ENCODE peak calls at places on chromosomes 3 and 15, in ten cellular contexts. J is fibroblast of lung, V is neuronal stem cell, L is adipocyte, A is kidney, D is IMR-90, Q is HepG2, U is neural progenitor cell, E is NT2/D1, C is colonic mucosa. F is an unnamed sample.

GRCh38 chr15:47013446-47013845 is 703.9 kb upstream of the SEMA6D start:
- DNase-seq in J (no peak), L (no peak), U (no peak), C (no peak), D (no peak), Q (no peak), A (no peak), V (no peak), E (no peak), F (no peak)

GRCh38 chr3:122676759-122677158 is 3.9 kb upstream of the PARP14 start:
- DNase-seq in V (no peak), E (no peak), C (no peak), Q (no peak), J (peak), L (peak), U (no peak), A (no peak), D (peak), F (peak)

GRCh38 chr15:78070049-78070698 is 7.3 kb downstream of the TBC1D2B start:
- DNase-seq in C (no peak), U (no peak), A (no peak), D (no peak), E (no peak), V (no peak), J (no peak), L (no peak), Q (no peak), F (peak)

GRCh38 chr15:38842991-38843610 is 278.5 kb upstream of the RASGRP1 start:
- DNase-seq in E (no peak), V (no peak), U (no peak), Q (no peak), C (no peak), A (no peak), D (peak), L (peak), J (peak), F (peak)

GRCh38 chr15:31489801-31490646 is 163.4 kb downstream of the KLF13 start:
- DNase-seq in C (peak), D (peak), U (peak), A (peak), V (no peak), J (peak), Q (peak), E (no peak), L (peak), F (peak)

GRCh38 chr3:124584245-124584551 is 146.1 kb upstream of the UMPS start:
- DNase-seq in A (no peak), L (no peak), V (no peak), C (no peak), U (no peak), J (no peak), E (no peak), Q (no peak), D (no peak), F (no peak)

GRCh38 chr15:64653757-64654156 is 121.6 kb downstream of the RBPMS2 start:
- DNase-seq in D (peak), C (no peak), L (peak), A (no peak), J (peak), Q (no peak), V (no peak), U (no peak), E (no peak), F (peak)

GRCh38 chr15:95142441-95142840 is 911.1 kb downstream of the MCTP2 start:
- DNase-seq in L (no peak), J (no peak), D (no peak), C (no peak), U (no peak), Q (no peak), V (no peak), E (no peak), A (no peak), F (no peak)

GRCh38 chr3:112134335-112135124 is 1.5 kb upstream of the GCSAM start:
- DNase-seq in A (no peak), C (no peak), E (no peak), J (peak), D (no peak), L (peak), Q (no peak), U (no peak), V (no peak), F (no peak)

GRCh38 chr3:58179235-58180098 is 31.3 kb downstream of the DNASE1L3 start:
- DNase-seq in V (no peak), Q (no peak), D (no peak), L (no peak), J (no peak), A (no peak), U (no peak), E (no peak), C (no peak), F (no peak)

GRCh38 chr15:62348119-62348518 is 183.0 kb upstream of the C2CD4B start:
- DNase-seq in D (no peak), A (no peak), V (no peak), E (no peak), C (no peak), L (no peak), U (no peak), Q (no peak), J (no peak), F (no peak)

GRCh38 chr15:36251450-36251849 is 328.0 kb upstream of the CDIN1 start:
- DNase-seq in A (no peak), L (peak), U (no peak), E (no peak), C (no peak), D (no peak), Q (no peak), J (peak), V (no peak), F (no peak)

GRCh38 chr3:37999836-38000235 is 9.2 kb downstream of the VILL start:
- DNase-seq in L (no peak), A (peak), E (no peak), Q (no peak), D (no peak), J (no peak), C (no peak), U (no peak), V (no peak), F (no peak)

GRCh38 chr3:126266291-126266840 is 86.0 kb upstream of the ALDH1L1 start:
- DNase-seq in D (peak), C (no peak), U (peak), J (peak), A (peak), Q (no peak), V (no peak), L (no peak), E (no peak), F (no peak)

GRCh38 chr3:195806211-195806915 is 5.4 kb downstream of the MUC4 start:
- DNase-seq in J (no peak), A (no peak), C (peak), U (peak), L (no peak), E (peak), Q (no peak), D (no peak), V (peak), F (peak)

GRCh38 chr15:76251717-76252116 is 59.6 kb downstream of the ETFA start:
- DNase-seq in Q (no peak), E (no peak), D (no peak), V (no peak), L (no peak), A (no peak), J (no peak), C (no peak), U (no peak), F (no peak)

GRCh38 chr3:46717447-46718231 is at the start of gene PRSS50:
- DNase-seq in L (no peak), E (peak), C (peak), Q (no peak), V (no peak), A (no peak), U (peak), D (no peak), J (no peak), F (no peak)

GRCh38 chr3:105853801-105854432 is 14.9 kb downstream of the CBLB start:
- DNase-seq in V (no peak), A (no peak), U (no peak), E (no peak), J (no peak), D (no peak), C (no peak), L (no peak), Q (no peak), F (no peak)

GRCh38 chr15:72907733-72908132 is 124.2 kb upstream of the ADPGK start:
- DNase-seq in A (no peak), E (no peak), J (no peak), V (no peak), D (no peak), L (no peak), U (no peak), C (no peak), Q (no peak), F (no peak)

GRCh38 chr15:40217166-40217785 is 21.6 kb upstream of the PAK6 start:
- DNase-seq in D (peak), C (peak), V (peak), E (peak), Q (peak), L (peak), A (no peak), J (peak), U (peak), F (peak)

GRCh38 chr3:98540346-98540745 is 8.6 kb downstream of the GPR15 start:
- DNase-seq in E (no peak), C (no peak), J (no peak), U (no peak), V (no peak), D (no peak), Q (no peak), A (no peak), L (no peak), F (no peak)

GRCh38 chr15:82177291-82178010 is 85.1 kb downstream of the EFL1 start:
- DNase-seq in D (peak), V (no peak), U (no peak), C (no peak), J (peak), E (no peak), Q (no peak), A (no peak), L (peak), F (no peak)

GRCh38 chr3:33237439-33237838 is 18.8 kb upstream of the SUSD5 start:
- DNase-seq in L (no peak), U (no peak), Q (no peak), V (no peak), J (no peak), A (no peak), E (no peak), D (no peak), C (no peak), F (no peak)

GRCh38 chr15:73989001-73989798 is 2.9 kb downstream of the STOML1 start:
- DNase-seq in J (peak), C (no peak), D (peak), A (no peak), Q (no peak), L (peak), V (no peak), E (no peak), U (no peak), F (peak)

GRCh38 chr3:184227481-184227935 is 1.9 kb upstream of the VWA5B2 start:
- DNase-seq in J (peak), E (no peak), V (no peak), L (peak), A (no peak), C (no peak), Q (peak), U (peak), D (no peak), F (peak)

GRCh38 chr3:29889230-29889629 is 608.4 kb downstream of the RBMS3 start:
- DNase-seq in L (peak), V (no peak), C (no peak), D (peak), J (peak), Q (no peak), A (no peak), U (no peak), E (no peak), F (no peak)

GRCh38 chr15:48845123-48845522 is 32.8 kb upstream of the EID1 start:
- DNase-seq in J (no peak), V (no peak), C (no peak), U (no peak), E (no peak), D (no peak), A (no peak), L (no peak), Q (no peak), F (no peak)

GRCh38 chr3:148962513-148962912 is 28.8 kb upstream of the GYG1 start:
- DNase-seq in U (peak), L (peak), A (no peak), C (no peak), J (peak), E (peak), Q (peak), D (peak), V (no peak), F (peak)

GRCh38 chr3:66823010-66823399 is 175.1 kb upstream of the KBTBD8 start:
- DNase-seq in A (no peak), D (no peak), V (no peak), L (no peak), Q (peak), C (no peak), E (no peak), J (peak), U (no peak), F (no peak)

GRCh38 chr3:188092648-188093047 is 61.3 kb upstream of the LPP start:
- DNase-seq in Q (no peak), C (no peak), E (no peak), J (peak), D (peak), L (no peak), U (no peak), V (no peak), A (no peak), F (no peak)

DNA sequence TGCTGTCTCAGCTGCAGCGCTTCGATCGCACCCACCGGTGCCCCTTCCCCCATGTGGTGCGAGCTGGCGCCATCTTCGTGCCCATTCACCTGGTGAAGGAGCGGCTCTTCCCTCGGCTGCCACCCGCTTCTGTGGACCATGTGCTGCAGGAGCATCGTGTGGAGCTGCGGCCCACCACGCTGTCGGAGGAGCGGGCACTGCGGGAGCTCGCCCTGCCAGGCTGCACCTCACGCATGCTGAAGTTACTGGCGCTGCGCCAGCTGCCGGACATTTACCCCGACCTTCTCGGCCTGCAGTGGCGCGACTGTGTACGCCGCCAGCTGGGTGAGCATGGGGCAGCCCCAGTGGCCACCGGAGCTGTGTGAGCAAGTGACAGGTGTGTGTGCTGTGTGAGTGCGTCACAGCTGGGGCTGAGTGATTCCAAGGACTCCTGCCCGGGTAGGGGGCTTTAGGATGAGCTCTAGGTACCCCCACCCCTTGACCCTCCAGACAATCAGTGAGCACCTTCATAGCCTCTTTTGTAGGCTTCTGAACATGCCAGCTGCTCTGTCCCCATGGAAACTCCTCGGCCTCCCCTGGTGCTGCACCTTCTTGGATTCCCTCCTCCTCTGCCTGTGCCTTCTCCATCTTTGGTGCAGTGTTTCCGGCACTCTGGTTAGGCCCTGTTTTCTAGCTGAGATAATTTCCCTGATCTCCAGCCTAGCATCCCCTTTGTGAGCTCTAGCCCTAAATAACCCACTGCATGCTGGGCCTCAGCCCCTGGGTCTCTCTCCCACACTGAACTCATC is 7.0 kb downstream of the C15orf39 start:
- DNase-seq in U (no peak), E (no peak), L (no peak), Q (no peak), A (no peak), C (no peak), V (no peak), J (no peak), D (no peak), F (no peak)
- H3K9ac ChIP-seq in U (no peak), E (no peak), L (no peak), Q (no peak), A (no peak), C (no peak), V (no peak), J (no peak), D (no peak), F (no peak)

GRCh38 chr3:45552773-45553371 is 41.7 kb upstream of the LIMD1 start:
- DNase-seq in Q (no peak), C (no peak), E (no peak), J (no peak), A (no peak), V (no peak), L (no peak), U (no peak), D (no peak), F (no peak)
- H3K9ac ChIP-seq in Q (no peak), C (no peak), E (no peak), J (no peak), A (no peak), V (no peak), L (no peak), U (no peak), D (no peak), F (no peak)

DNA sequence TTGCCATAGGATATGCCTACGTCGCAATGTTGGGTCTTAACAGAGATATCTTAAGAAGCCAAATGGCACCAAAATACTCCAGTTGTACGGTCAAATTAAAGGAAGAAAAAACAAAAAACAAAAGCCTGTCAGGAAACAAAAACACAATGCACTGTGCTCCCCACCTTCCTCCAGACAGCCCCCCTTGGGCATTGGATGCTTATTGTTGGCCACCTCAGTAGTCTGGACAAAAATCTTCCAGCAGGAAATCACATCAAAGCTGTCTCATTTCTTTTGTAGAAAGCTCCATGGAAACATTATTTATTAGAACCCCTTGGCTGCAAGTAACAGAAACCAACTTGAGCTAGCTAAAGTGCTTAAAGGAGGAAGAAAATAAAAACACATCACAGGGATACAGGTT is 651.4 kb upstream of the ADAMTS9 start:
- DNase-seq in Q (no peak), V (no peak), L (no peak), E (no peak), U (no peak), J (no peak), D (no peak), A (no peak), C (no peak), F (no peak)
- H3K9ac ChIP-seq in Q (no peak), V (no peak), L (no peak), E (no peak), U (no peak), J (no peak), D (no peak), A (no peak), C (no peak), F (no peak)

DNA sequence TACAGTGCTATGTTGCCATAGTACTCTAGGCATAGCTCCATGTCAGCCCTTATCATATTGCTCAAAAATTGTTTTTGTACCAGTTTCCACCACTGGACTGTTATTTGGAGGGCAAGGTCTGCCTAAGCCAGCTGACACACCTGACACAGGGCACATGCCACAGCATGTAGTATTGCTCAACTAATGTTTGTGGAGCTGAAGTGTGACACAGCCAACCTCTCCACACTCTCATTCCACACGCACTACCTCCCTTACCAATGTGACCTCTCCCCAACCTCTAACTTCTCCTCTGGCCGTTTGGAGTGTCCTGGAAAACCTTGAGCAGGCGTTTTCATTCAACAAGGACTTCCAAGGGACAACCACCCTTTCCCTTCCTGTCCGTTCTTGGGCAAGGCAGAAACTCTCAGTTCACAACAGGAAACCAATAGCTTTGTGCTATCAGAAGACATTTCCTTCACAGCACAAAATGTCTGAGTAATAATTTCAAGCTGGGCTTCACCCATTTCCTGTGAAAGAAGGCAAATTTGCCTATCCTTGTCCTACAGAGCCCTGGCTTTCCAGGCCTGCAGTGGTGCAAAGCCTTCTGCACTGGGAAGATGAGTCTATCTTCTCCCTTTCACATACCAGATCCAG is 38.4 kb downstream of the TLNRD1 start:
- DNase-seq in Q (peak), E (no peak), D (no peak), V (no peak), C (no peak), J (no peak), U (no peak), L (no peak), A (no peak), F (peak)
- H3K9ac ChIP-seq in Q (no peak), E (no peak), D (no peak), V (no peak), C (no peak), J (no peak), U (no peak), L (no peak), A (no peak), F (peak)

GRCh38 chr3:172362583-172362982 is 85.7 kb downstream of the GHSR start:
- DNase-seq in A (no peak), U (no peak), D (no peak), V (no peak), Q (no peak), J (no peak), C (no peak), E (no peak), L (no peak), F (no peak)
- H3K9ac ChIP-seq in A (no peak), U (no peak), D (no peak), V (no peak), Q (no peak), J (no peak), C (no peak), E (no peak), L (no peak), F (no peak)

GRCh38 chr3:16085410-16085809 is 89.1 kb upstream of the GALNT15 start:
- DNase-seq in Q (no peak), E (no peak), J (no peak), U (no peak), L (no peak), A (no peak), D (no peak), C (no peak), V (no peak), F (no peak)

GRCh38 chr3:16085884-16086608 is 88.4 kb upstream of the GALNT15 start:
- DNase-seq in D (no peak), A (no peak), L (no peak), E (no peak), C (no peak), V (no peak), J (peak), Q (no peak), U (no peak), F (peak)

GRCh38 chr3:16086690-16087089 is 87.8 kb upstream of the GALNT15 start:
- DNase-seq in Q (no peak), V (no peak), A (no peak), D (no peak), C (no peak), J (no peak), E (no peak), U (peak), L (no peak), F (no peak)

GRCh38 chr3:16081661-16082060 is 92.8 kb upstream of the GALNT15 start:
- DNase-seq in Q (no peak), V (no peak), D (no peak), U (no peak), J (no peak), E (no peak), A (no peak), C (no peak), L (no peak), F (no peak)

DNA sequence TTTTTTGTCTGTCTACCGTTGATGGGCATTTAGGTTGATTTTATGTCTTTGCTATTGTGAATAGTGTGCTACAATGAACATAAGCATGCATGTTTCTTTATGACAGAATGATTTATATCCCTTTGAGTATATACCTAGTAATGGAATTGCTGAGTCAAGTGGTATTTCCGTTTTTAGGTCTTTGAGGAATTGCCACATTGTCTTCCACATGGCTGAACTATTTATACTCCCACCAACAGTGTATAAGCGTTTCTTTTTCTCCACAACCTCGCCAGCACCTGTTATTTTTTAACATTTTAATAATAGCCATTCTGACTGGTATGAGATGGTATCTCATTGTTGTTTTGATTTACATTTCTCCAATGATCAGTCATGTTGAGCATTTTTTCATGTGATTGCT is 89.6 kb upstream of the GALNT15 start:
- DNase-seq in J (no peak), U (no peak), C (no peak), L (no peak), E (no peak), V (no peak), A (no peak), D (peak), Q (no peak), F (peak)
- H3K9ac ChIP-seq in J (no peak), U (no peak), C (no peak), L (peak), E (no peak), V (no peak), A (no peak), D (no peak), Q (no peak), F (peak)

GRCh38 chr3:50333744-50334328 is 5.8 kb upstream of the TUSC2 start:
- DNase-seq in C (no peak), J (peak), L (no peak), Q (no peak), D (peak), U (no peak), A (no peak), V (no peak), E (no peak), F (peak)
- H3K9ac ChIP-seq in C (peak), J (peak), L (peak), Q (peak), D (peak), U (no peak), A (no peak), V (no peak), E (no peak), F (peak)

GRCh38 chr3:132596816-132597433 is at the start of gene ACKR4:
- DNase-seq in L (peak), V (no peak), J (no peak), C (no peak), D (no peak), U (no peak), Q (no peak), E (no peak), A (no peak), F (peak)
- H3K9ac ChIP-seq in L (peak), V (no peak), J (no peak), C (no peak), D (no peak), U (no peak), Q (no peak), E (no peak), A (no peak), F (peak)

F was measured in endothelial cell of umbilical vein.